ENCODE peak calls at places on chromosomes 11 and 22, in seven cellular contexts. One of them, this sample, is unnamed.

GRCh38 chr11:115716577-115717214 is 212.5 kb upstream of the CADM1 start:
- DNase-seq in ascending aorta: no peak
- DNase-seq in frontal cortex: no peak
- DNase-seq in activated T-helper 1 cell treated with anti-CD3 and anti-CD28 coated beads, Interleukin-2, amount 50 U/mL, for 16 hours: no peak
- DNase-seq in IMR-90: no peak
- DNase-seq in choroid plexus epithelial cell: no peak
- DNase-seq in activated CD4-positive, alpha-beta T cell treated with anti-CD3 and anti-CD28 coated beads for 24 hours: no peak
- DNase-seq in this sample: no peak

GRCh38 chr22:46113910-46114517 is 36.3 kb upstream of the PPARA start:
- DNase-seq in ascending aorta: no peak
- DNase-seq in frontal cortex: no peak
- DNase-seq in activated T-helper 1 cell treated with anti-CD3 and anti-CD28 coated beads, Interleukin-2, amount 50 U/mL, for 16 hours: no peak
- DNase-seq in IMR-90: no peak
- DNase-seq in choroid plexus epithelial cell: no peak
- DNase-seq in activated CD4-positive, alpha-beta T cell treated with anti-CD3 and anti-CD28 coated beads for 24 hours: no peak
- DNase-seq in this sample: no peak

GRCh38 chr22:23068832-23069385 is 1.4 kb upstream of the GNAZ start:
- DNase-seq in ascending aorta: peak; percentile 56
- DNase-seq in frontal cortex: no peak
- DNase-seq in activated T-helper 1 cell treated with anti-CD3 and anti-CD28 coated beads, Interleukin-2, amount 50 U/mL, for 16 hours: no peak
- DNase-seq in IMR-90: no peak
- DNase-seq in choroid plexus epithelial cell: no peak
- DNase-seq in activated CD4-positive, alpha-beta T cell treated with anti-CD3 and anti-CD28 coated beads for 24 hours: no peak
- DNase-seq in this sample: no peak

GRCh38 chr11:106724293-106724892 is 293.9 kb downstream of the GUCY1A2 start:
- DNase-seq in ascending aorta: no peak
- DNase-seq in frontal cortex: no peak
- DNase-seq in activated T-helper 1 cell treated with anti-CD3 and anti-CD28 coated beads, Interleukin-2, amount 50 U/mL, for 16 hours: no peak
- DNase-seq in IMR-90: peak; percentile 6
- DNase-seq in choroid plexus epithelial cell: peak; percentile 67
- DNase-seq in activated CD4-positive, alpha-beta T cell treated with anti-CD3 and anti-CD28 coated beads for 24 hours: no peak
- DNase-seq in this sample: no peak

GRCh38 chr11:17596711-17597110 is 49.7 kb downstream of the OTOG start:
- DNase-seq in ascending aorta: peak; percentile 57
- DNase-seq in frontal cortex: no peak
- DNase-seq in activated T-helper 1 cell treated with anti-CD3 and anti-CD28 coated beads, Interleukin-2, amount 50 U/mL, for 16 hours: no peak
- DNase-seq in IMR-90: no peak
- DNase-seq in choroid plexus epithelial cell: no peak
- DNase-seq in activated CD4-positive, alpha-beta T cell treated with anti-CD3 and anti-CD28 coated beads for 24 hours: no peak
- DNase-seq in this sample: no peak

GRCh38 chr11:67498544-67498972 is 6.6 kb downstream of the PITPNM1 start:
- DNase-seq in ascending aorta: no peak
- DNase-seq in frontal cortex: no peak
- DNase-seq in activated T-helper 1 cell treated with anti-CD3 and anti-CD28 coated beads, Interleukin-2, amount 50 U/mL, for 16 hours: no peak
- DNase-seq in IMR-90: no peak
- DNase-seq in choroid plexus epithelial cell: no peak
- DNase-seq in activated CD4-positive, alpha-beta T cell treated with anti-CD3 and anti-CD28 coated beads for 24 hours: no peak
- DNase-seq in this sample: no peak

GRCh38 chr11:78838417-78838816 is 263.8 kb upstream of the NARS2 start:
- DNase-seq in ascending aorta: no peak
- DNase-seq in frontal cortex: no peak
- DNase-seq in activated T-helper 1 cell treated with anti-CD3 and anti-CD28 coated beads, Interleukin-2, amount 50 U/mL, for 16 hours: no peak
- DNase-seq in IMR-90: no peak
- DNase-seq in choroid plexus epithelial cell: no peak
- DNase-seq in activated CD4-positive, alpha-beta T cell treated with anti-CD3 and anti-CD28 coated beads for 24 hours: no peak
- DNase-seq in this sample: no peak

GRCh38 chr11:16603890-16604783 is 134.3 kb upstream of the C11orf58 start:
- DNase-seq in ascending aorta: peak; percentile 67
- DNase-seq in frontal cortex: no peak
- DNase-seq in activated T-helper 1 cell treated with anti-CD3 and anti-CD28 coated beads, Interleukin-2, amount 50 U/mL, for 16 hours: no peak
- DNase-seq in IMR-90: peak; percentile 58
- DNase-seq in choroid plexus epithelial cell: no peak
- DNase-seq in activated CD4-positive, alpha-beta T cell treated with anti-CD3 and anti-CD28 coated beads for 24 hours: no peak
- DNase-seq in this sample: no peak

GRCh38 chr22:19784396-19785175 is 24.0 kb downstream of the TBX1 start:
- DNase-seq in ascending aorta: no peak
- DNase-seq in frontal cortex: no peak
- DNase-seq in activated T-helper 1 cell treated with anti-CD3 and anti-CD28 coated beads, Interleukin-2, amount 50 U/mL, for 16 hours: no peak
- DNase-seq in IMR-90: no peak
- DNase-seq in choroid plexus epithelial cell: no peak
- DNase-seq in activated CD4-positive, alpha-beta T cell treated with anti-CD3 and anti-CD28 coated beads for 24 hours: no peak
- DNase-seq in this sample: no peak

GRCh38 chr11:18791175-18792065 is at the start of gene PTPN5:
- DNase-seq in ascending aorta: no peak
- DNase-seq in frontal cortex: no peak
- DNase-seq in activated T-helper 1 cell treated with anti-CD3 and anti-CD28 coated beads, Interleukin-2, amount 50 U/mL, for 16 hours: no peak
- DNase-seq in IMR-90: no peak
- DNase-seq in choroid plexus epithelial cell: peak; percentile 13
- DNase-seq in activated CD4-positive, alpha-beta T cell treated with anti-CD3 and anti-CD28 coated beads for 24 hours: no peak
- DNase-seq in this sample: no peak

GRCh38 chr11:9895016-9895415 is 231.1 kb downstream of the SWAP70 start:
- DNase-seq in ascending aorta: no peak
- DNase-seq in frontal cortex: no peak
- DNase-seq in activated T-helper 1 cell treated with anti-CD3 and anti-CD28 coated beads, Interleukin-2, amount 50 U/mL, for 16 hours: no peak
- DNase-seq in IMR-90: peak; percentile 51
- DNase-seq in choroid plexus epithelial cell: peak; percentile 43
- DNase-seq in activated CD4-positive, alpha-beta T cell treated with anti-CD3 and anti-CD28 coated beads for 24 hours: no peak
- DNase-seq in this sample: no peak

GRCh38 chr11:43278302-43278956 is 33.4 kb upstream of the API5 start:
- DNase-seq in ascending aorta: no peak
- DNase-seq in frontal cortex: no peak
- DNase-seq in activated T-helper 1 cell treated with anti-CD3 and anti-CD28 coated beads, Interleukin-2, amount 50 U/mL, for 16 hours: no peak
- DNase-seq in IMR-90: peak; percentile 23
- DNase-seq in choroid plexus epithelial cell: peak; percentile 48
- DNase-seq in activated CD4-positive, alpha-beta T cell treated with anti-CD3 and anti-CD28 coated beads for 24 hours: no peak
- DNase-seq in this sample: no peak

GRCh38 chr11:122642472-122642922 is 13.0 kb upstream of the UBASH3B start:
- DNase-seq in ascending aorta: no peak
- DNase-seq in frontal cortex: no peak
- DNase-seq in activated T-helper 1 cell treated with anti-CD3 and anti-CD28 coated beads, Interleukin-2, amount 50 U/mL, for 16 hours: no peak
- DNase-seq in IMR-90: peak; percentile 95
- DNase-seq in choroid plexus epithelial cell: peak; percentile 72
- DNase-seq in activated CD4-positive, alpha-beta T cell treated with anti-CD3 and anti-CD28 coated beads for 24 hours: no peak
- DNase-seq in this sample: no peak

GRCh38 chr22:17781319-17782031 is 7.2 kb upstream of the BID start:
- DNase-seq in ascending aorta: no peak
- DNase-seq in frontal cortex: no peak
- DNase-seq in activated T-helper 1 cell treated with anti-CD3 and anti-CD28 coated beads, Interleukin-2, amount 50 U/mL, for 16 hours: peak; percentile 48
- DNase-seq in IMR-90: peak; percentile 94
- DNase-seq in choroid plexus epithelial cell: peak; percentile 92
- DNase-seq in activated CD4-positive, alpha-beta T cell treated with anti-CD3 and anti-CD28 coated beads for 24 hours: no peak
- DNase-seq in this sample: no peak

GRCh38 chr22:29605236-29605850 is 1.9 kb downstream of the NF2 start:
- DNase-seq in ascending aorta: no peak
- DNase-seq in frontal cortex: no peak
- DNase-seq in activated T-helper 1 cell treated with anti-CD3 and anti-CD28 coated beads, Interleukin-2, amount 50 U/mL, for 16 hours: no peak
- DNase-seq in IMR-90: no peak
- DNase-seq in choroid plexus epithelial cell: no peak
- DNase-seq in activated CD4-positive, alpha-beta T cell treated with anti-CD3 and anti-CD28 coated beads for 24 hours: no peak
- DNase-seq in this sample: no peak